ENCODE peak calls at places on chromosomes 12 and 14, in six cellular contexts. N is neural progenitor cell, W is nucleus accumbens, X is amygdala, E is GM04503, P is NCI-H460. Y is an unnamed sample.

GRCh38 chr12:49809369-49810158 is 18.6 kb downstream of the NCKAP5L start:
- DNase-seq in N (peak), P (no peak), E (no peak), X (no peak), W (no peak), Y (no peak)

GRCh38 chr12:75705749-75706719 is 194.6 kb upstream of the KRR1 start:
- DNase-seq in E (peak), W (no peak), X (no peak), P (no peak), N (no peak), Y (peak)

GRCh38 chr14:99317231-99318090 is 45.5 kb upstream of the BCL11B start:
- DNase-seq in X (no peak), N (no peak), P (no peak), E (no peak), W (no peak), Y (no peak)

GRCh38 chr14:93046696-93047050 is 69.1 kb downstream of the ITPK1 start:
- DNase-seq in P (no peak), N (no peak), W (no peak), X (no peak), E (no peak), Y (no peak)

GRCh38 chr14:95039259-95039992 is 117.9 kb downstream of the DICER1 start:
- DNase-seq in W (no peak), N (no peak), X (no peak), P (no peak), E (no peak), Y (no peak)

GRCh38 chr12:122094735-122095561 is 16.4 kb downstream of the MLXIP start:
- DNase-seq in P (no peak), X (no peak), N (no peak), E (no peak), W (no peak), Y (no peak)

GRCh38 chr14:100900837-100901390 is 2.6 kb downstream of the RTL1 start:
- DNase-seq in N (peak), W (no peak), X (no peak), P (peak), E (no peak), Y (no peak)

GRCh38 chr12:31362115-31362758 is 36.3 kb upstream of the SINHCAF start:
- DNase-seq in E (no peak), N (peak), W (no peak), X (no peak), P (no peak), Y (no peak)